ENCODE peak calls at places on chromosomes 3 and 15, in five cellular contexts. F is uterus, N is vagina, Y is stomach, P is A549. X is an unnamed sample.

GRCh38 chr3:110459021-110459420 is 612.6 kb upstream of the NECTIN3 start:
- DNase-seq in P (no peak), N (no peak), Y (no peak), F (no peak), X (no peak)

GRCh38 chr3:98733778-98734281 is 29.3 kb upstream of the ST3GAL6 start:
- DNase-seq in Y (no peak), F (no peak), P (no peak), N (no peak), X (no peak)

GRCh38 chr15:78714890-78715289 is 73.9 kb upstream of the CHRNB4 start:
- DNase-seq in P (no peak), Y (no peak), F (no peak), N (no peak), X (no peak)

GRCh38 chr3:16686679-16687078 is 81.5 kb upstream of the DAZL start:
- DNase-seq in F (no peak), P (no peak), Y (no peak), N (no peak), X (no peak)

GRCh38 chr3:32454111-32454510 is 48.5 kb downstream of the CMTM6 start:
- DNase-seq in F (no peak), Y (peak), N (peak), P (no peak), X (no peak)

GRCh38 chr3:42226470-42227425 is 39.2 kb downstream of the CCK start:
- DNase-seq in P (no peak), N (no peak), Y (no peak), F (no peak), X (no peak)

GRCh38 chr15:54506977-54507524 is 528.8 kb downstream of the UNC13C start:
- DNase-seq in P (no peak), F (no peak), N (no peak), Y (no peak), X (no peak)

GRCh38 chr15:100525894-100526512 is 2.7 kb downstream of the CERS3 start:
- DNase-seq in Y (peak), P (no peak), F (peak), N (no peak), X (no peak)

DNA sequence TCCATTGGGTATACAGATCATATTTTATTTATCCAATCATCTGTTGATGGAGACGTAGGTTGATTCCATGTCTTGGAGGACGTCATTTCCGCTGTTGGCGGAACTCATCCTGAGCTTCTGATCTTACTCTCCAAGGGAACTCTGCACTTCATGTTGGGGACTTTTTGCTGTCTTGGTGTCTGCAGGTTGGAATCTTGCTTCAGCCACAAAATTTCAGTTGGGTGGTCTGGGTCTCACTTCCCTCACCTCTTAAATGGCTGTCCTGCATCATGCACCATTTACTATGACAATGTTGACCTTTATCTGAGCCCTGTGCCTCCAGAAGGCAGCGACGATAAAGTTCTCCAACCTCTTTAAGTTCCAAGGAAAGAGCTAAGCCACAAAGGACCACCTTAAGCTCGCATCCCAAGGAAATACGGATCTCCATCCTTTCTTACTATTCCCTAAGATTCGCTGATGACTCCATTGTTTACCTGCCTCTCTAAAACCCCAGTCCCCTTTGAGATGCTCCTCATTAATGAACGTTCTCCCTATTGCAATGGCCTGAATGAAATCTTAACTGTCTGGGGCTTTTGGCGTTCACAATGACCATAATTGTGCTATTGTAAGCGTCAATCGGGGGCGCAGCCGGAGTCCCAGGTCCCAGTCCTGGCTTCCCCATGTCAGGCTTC is 23.1 kb upstream of the RNU6-1 start:
- DNase-seq in N (no peak), F (no peak), P (no peak), Y (no peak), X (no peak)
- H3K27ac ChIP-seq in N (peak), F (peak), P (peak), Y (peak), X (peak)

DNA sequence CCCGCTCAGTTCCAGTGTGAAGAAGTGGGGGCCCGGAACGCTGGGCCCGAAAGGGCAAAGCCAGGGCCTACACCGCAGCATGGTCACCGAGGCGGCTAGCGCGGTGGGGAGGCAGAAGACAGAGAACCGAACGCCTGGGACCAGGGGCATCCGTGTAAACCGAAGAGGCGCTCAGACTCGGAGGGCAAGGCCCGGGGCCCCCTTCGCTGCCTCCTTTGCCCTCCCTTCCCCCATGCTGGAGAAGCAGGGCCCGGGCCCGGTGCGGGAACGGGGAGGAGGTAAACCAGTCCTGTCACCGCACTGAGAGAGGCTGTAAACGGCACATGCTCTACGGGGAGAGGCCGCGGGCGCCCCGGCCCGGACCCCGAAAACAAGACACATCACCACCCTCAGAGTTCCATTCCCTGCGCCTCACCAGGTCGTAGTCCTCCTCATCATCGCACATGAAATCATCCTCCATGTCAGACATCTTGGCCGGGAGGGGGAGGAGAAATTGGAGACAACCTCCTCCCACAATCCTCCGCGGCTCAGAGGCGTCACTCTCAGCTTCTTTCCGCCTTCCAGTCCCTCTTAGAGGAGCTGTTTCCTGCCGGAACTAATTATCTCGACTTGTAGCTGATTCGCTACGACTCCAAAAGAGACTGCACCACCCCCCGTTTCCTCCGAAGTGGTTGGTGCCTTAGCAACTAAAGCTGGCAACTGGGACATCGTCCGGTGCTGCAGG is at the start of gene COPS2:
- DNase-seq in P (peak), F (peak), Y (peak), N (peak), X (peak)
- TF ChIP-seq POLR2A in P (peak), F (peak), Y (no peak), N (peak), X (no peak)

GRCh38 chr15:38555686-38556334 is 8.8 kb downstream of the RASGRP1 start:
- DNase-seq in N (no peak), F (no peak), P (no peak), Y (no peak), X (no peak)
- H3K27ac ChIP-seq in N (no peak), F (no peak), P (no peak), Y (no peak), X (no peak)

DNA sequence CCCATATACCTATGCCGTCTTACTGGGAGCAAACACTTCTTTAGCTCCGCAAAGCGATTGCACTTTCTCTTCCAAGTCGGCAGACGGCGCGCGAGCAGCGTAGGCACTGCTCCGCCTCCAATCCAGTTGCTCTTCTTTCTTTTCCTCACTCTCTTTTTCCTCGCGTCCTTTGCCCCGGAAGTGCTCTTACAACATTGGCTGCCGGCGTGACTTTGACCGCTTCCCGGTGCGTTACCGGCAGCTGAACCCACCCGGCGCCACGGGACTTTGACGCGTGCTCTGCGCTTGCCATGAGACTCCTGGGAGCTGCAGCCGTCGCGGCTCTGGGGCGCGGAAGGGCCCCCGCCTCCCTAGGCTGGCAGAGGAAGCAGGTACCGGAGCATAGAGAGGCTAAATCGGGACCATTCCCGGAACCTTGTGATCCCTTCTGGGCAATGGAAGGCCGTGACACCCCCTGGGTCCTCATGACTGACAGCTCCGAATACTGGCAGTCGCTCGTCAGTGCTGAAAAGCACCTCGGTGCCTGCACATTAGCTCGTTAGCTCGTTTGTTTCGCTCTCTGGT is at the start of gene GFM1:
- DNase-seq in N (peak), P (peak), Y (peak), F (peak), X (peak)
- TF ChIP-seq POLR2A in N (peak), P (peak), Y (no peak), F (peak), X (no peak)

DNA sequence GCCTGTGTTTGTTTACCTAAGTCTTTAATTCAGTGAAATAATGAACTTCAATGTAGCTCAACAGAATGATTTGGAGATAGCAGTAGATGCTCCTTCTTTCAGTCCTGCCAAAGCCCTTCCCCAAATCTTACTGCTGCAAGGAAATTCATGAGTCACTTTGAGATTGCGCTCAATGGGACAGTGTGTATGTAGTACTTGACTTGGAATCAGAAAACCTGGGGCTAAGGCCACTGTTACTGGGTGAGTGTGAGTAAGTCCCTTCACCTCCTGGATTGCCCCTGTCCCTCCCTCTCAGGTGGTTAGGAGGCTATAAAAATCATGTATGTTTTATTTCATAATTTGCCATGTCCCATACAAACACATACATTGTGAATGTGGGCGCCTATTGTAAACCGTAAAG is 29.9 kb downstream of the ATP13A5 start:
- DNase-seq in N (no peak), Y (no peak), P (no peak), F (no peak), X (no peak)
- H3K27ac ChIP-seq in N (no peak), Y (no peak), P (no peak), F (no peak), X (no peak)

DNA sequence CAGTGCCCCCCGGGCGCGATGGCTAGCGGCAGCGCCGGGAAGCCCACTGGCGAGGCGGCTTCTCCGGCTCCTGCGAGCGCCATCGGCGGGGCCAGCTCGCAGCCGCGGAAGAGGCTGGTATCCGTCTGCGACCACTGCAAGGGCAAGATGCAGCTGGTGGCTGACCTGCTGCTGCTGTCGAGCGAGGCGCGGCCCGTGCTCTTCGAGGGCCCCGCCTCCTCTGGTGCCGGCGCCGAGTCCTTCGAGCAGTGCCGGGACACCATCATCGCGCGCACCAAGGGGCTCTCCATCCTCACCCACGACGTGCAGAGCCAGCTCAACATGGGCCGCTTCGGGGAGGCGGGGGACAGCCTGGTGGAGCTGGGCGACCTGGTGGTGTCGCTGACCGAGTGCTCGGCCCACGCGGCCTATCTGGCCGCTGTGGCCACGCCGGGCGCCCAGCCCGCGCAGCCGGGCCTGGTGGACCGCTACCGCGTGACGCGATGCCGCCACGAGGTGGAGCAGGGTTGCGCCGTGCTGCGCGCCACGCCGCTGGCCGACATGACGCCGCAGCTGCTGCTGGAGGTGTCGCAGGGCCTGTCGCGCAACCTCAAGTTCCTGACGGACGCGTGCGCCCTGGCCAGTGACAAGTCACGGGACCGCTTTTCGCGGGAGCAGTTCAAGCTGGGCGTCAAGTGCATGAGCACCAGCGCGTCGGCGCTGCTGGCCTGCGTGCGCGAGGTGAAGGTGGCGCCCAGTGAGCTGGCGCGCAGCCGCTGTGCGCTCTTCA is 1.7 kb downstream of the TLNRD1 start:
- DNase-seq in P (no peak), F (no peak), N (no peak), Y (no peak), X (no peak)
- TF ChIP-seq POLR2A in P (no peak), F (no peak), N (no peak), Y (no peak), X (no peak)

DNA sequence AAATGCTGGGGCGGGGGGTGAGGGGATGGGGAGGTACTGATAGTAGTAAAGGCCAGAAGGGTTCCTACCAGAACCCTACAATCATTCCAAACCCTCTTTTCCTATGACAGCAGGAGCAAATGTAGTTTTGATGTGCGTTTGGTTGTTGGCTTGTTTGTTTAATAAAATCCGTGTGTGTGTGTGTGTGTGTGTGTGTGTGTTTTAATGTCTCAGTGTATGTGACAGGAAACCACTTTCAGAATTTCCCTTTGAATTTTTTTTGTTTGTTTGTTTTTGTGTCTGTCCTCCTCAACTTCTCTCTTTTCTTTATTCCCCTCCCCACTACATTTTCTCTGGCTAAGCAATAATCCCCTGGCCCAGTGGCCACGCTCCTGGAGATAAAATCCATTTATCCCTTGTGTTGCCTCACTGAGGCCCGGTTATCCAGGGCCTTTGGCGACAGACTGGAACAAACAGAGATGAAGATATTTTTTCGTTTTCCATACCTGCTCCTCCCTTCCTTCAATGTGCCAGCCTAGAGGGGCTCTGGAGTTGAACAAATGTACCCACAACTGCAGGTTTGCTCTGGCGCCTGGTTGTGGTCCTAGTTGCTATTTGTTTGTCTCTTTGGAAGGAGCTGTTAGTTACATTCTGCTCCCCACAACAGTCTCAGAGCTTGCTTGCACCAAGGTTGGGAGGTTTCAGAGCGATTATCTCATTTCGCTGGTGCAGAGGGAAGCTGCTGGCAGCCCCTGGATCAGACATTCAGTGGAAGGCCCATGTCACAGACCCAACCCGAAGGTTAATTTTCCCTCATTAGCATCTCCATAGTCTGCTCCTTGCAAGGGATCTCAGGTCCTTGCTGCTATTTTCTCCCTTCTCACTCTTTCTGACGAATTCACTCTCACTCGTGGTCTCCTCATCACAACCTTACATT is 17.9 kb downstream of the NR2F2 start:
- DNase-seq in F (no peak), P (no peak), N (no peak), Y (no peak), X (no peak)
- H3K27ac ChIP-seq in F (peak), P (no peak), N (peak), Y (peak), X (peak)

X was measured in esophagus squamous epithelium.